ENCODE peak calls at places on chromosome 10, in ten cellular contexts. One of them, this sample, is unnamed.

GRCh38 chr10:26389533-26389932 is 48.6 kb upstream of the APBB1IP start:
- DNase-seq in prostate gland: no peak
- DNase-seq in GM12865: no peak
- DNase-seq in activated T-helper 9 cell treated with anti-CD3 and anti-CD28 coated beads, Interleukin-2, amount 50 U/mL, for 16 hours: no peak
- DNase-seq in NCI-H748 treated with DMSO at 0.1 percent for 48 hours: no peak
- DNase-seq in GM06990: no peak
- DNase-seq in naive B cell: no peak
- DNase-seq in body of pancreas: no peak
- DNase-seq in Right ventricle myocardium superior: no peak
- DNase-seq in kidney glomerular epithelial cell: no peak
- DNase-seq in this sample: no peak

GRCh38 chr10:69733791-69734261 is 67.9 kb upstream of the COL13A1 start:
- DNase-seq in body of pancreas: no peak
- DNase-seq in GM06990: no peak
- DNase-seq in activated T-helper 9 cell treated with anti-CD3 and anti-CD28 coated beads, Interleukin-2, amount 50 U/mL, for 16 hours: no peak
- DNase-seq in prostate gland: no peak
- DNase-seq in naive B cell: no peak
- DNase-seq in Right ventricle myocardium superior: no peak
- DNase-seq in kidney glomerular epithelial cell: no peak
- DNase-seq in GM12865: no peak
- DNase-seq in NCI-H748 treated with DMSO at 0.1 percent for 48 hours: no peak
- DNase-seq in this sample: peak; percentile 67

GRCh38 chr10:72875250-72876055 is 18.1 kb upstream of the OIT3 start:
- DNase-seq in Right ventricle myocardium superior: no peak
- DNase-seq in body of pancreas: no peak
- DNase-seq in kidney glomerular epithelial cell: peak; percentile 43
- DNase-seq in naive B cell: peak; percentile 2
- DNase-seq in NCI-H748 treated with DMSO at 0.1 percent for 48 hours: peak; percentile 3
- DNase-seq in GM12865: peak; percentile 50
- DNase-seq in GM06990: peak; percentile 6
- DNase-seq in prostate gland: no peak
- DNase-seq in activated T-helper 9 cell treated with anti-CD3 and anti-CD28 coated beads, Interleukin-2, amount 50 U/mL, for 16 hours: no peak
- DNase-seq in this sample: peak; percentile 60

GRCh38 chr10:72638586-72639440 is 12.9 kb upstream of the MICU1 start:
- DNase-seq in body of pancreas: no peak
- DNase-seq in GM06990: no peak
- DNase-seq in GM12865: no peak
- DNase-seq in naive B cell: no peak
- DNase-seq in Right ventricle myocardium superior: no peak
- DNase-seq in NCI-H748 treated with DMSO at 0.1 percent for 48 hours: peak; percentile 60
- DNase-seq in prostate gland: no peak
- DNase-seq in activated T-helper 9 cell treated with anti-CD3 and anti-CD28 coated beads, Interleukin-2, amount 50 U/mL, for 16 hours: no peak
- DNase-seq in kidney glomerular epithelial cell: peak; percentile 64
- DNase-seq in this sample: no peak

GRCh38 chr10:91887900-91888225 is 21.4 kb downstream of the FGFBP3 start:
- DNase-seq in GM12865: no peak
- DNase-seq in body of pancreas: no peak
- DNase-seq in NCI-H748 treated with DMSO at 0.1 percent for 48 hours: no peak
- DNase-seq in kidney glomerular epithelial cell: no peak
- DNase-seq in activated T-helper 9 cell treated with anti-CD3 and anti-CD28 coated beads, Interleukin-2, amount 50 U/mL, for 16 hours: no peak
- DNase-seq in GM06990: no peak
- DNase-seq in Right ventricle myocardium superior: no peak
- DNase-seq in naive B cell: no peak
- DNase-seq in prostate gland: no peak
- DNase-seq in this sample: no peak

GRCh38 chr10:62632071-62632809 is 172.3 kb upstream of the ADO start:
- DNase-seq in kidney glomerular epithelial cell: no peak
- DNase-seq in activated T-helper 9 cell treated with anti-CD3 and anti-CD28 coated beads, Interleukin-2, amount 50 U/mL, for 16 hours: no peak
- DNase-seq in GM12865: peak; percentile 88
- DNase-seq in Right ventricle myocardium superior: peak; percentile 64
- DNase-seq in naive B cell: peak; percentile 79
- DNase-seq in prostate gland: no peak
- DNase-seq in NCI-H748 treated with DMSO at 0.1 percent for 48 hours: peak; percentile 29
- DNase-seq in GM06990: peak; percentile 79
- DNase-seq in body of pancreas: no peak
- DNase-seq in this sample: no peak

GRCh38 chr10:119333146-119333792 is 125.9 kb downstream of the GRK5 start:
- DNase-seq in body of pancreas: no peak
- DNase-seq in NCI-H748 treated with DMSO at 0.1 percent for 48 hours: no peak
- DNase-seq in prostate gland: no peak
- DNase-seq in naive B cell: no peak
- DNase-seq in GM12865: no peak
- DNase-seq in GM06990: no peak
- DNase-seq in Right ventricle myocardium superior: no peak
- DNase-seq in kidney glomerular epithelial cell: no peak
- DNase-seq in activated T-helper 9 cell treated with anti-CD3 and anti-CD28 coated beads, Interleukin-2, amount 50 U/mL, for 16 hours: peak; percentile 27
- DNase-seq in this sample: no peak

GRCh38 chr10:98309366-98310355 is 41.7 kb upstream of the LOXL4 start:
- DNase-seq in GM06990: peak; percentile 14
- DNase-seq in GM12865: peak; percentile 27
- DNase-seq in NCI-H748 treated with DMSO at 0.1 percent for 48 hours: peak; percentile 34
- DNase-seq in Right ventricle myocardium superior: peak; percentile 82
- DNase-seq in prostate gland: peak; percentile 63
- DNase-seq in kidney glomerular epithelial cell: peak; percentile 46
- DNase-seq in body of pancreas: peak; percentile 69
- DNase-seq in naive B cell: peak; percentile 6
- DNase-seq in activated T-helper 9 cell treated with anti-CD3 and anti-CD28 coated beads, Interleukin-2, amount 50 U/mL, for 16 hours: no peak
- DNase-seq in this sample: peak; percentile 90